ENCODE peak calls at places on chromosomes 13 and 19, in eight cellular contexts. P is right atrium auricular region; D is esophagus muscularis mucosa; S is upper lobe of right lung; A is astrocyte of the cerebellum; R is activated CD8-positive, alpha-beta T cell treated with anti-CD3 and anti-CD28 coated beads for 36 hours; K is lower lobe of right lung; Y is upper lobe of left lung. H is an unnamed sample.

GRCh38 chr13:109630281-109630680 is 156.1 kb downstream of the IRS2 start:
- DNase-seq in R (no peak), D (no peak), K (no peak), S (no peak), Y (no peak), A (no peak), P (no peak), H (no peak)

GRCh38 chr19:42294471-42295137 is 7.3 kb upstream of the PRR19 start:
- DNase-seq in A (no peak), P (no peak), D (no peak), Y (peak), K (no peak), S (no peak), R (no peak), H (no peak)

GRCh38 chr13:79989251-79989661 is 351.7 kb downstream of the SPRY2 start:
- DNase-seq in P (no peak), K (no peak), S (no peak), R (no peak), D (no peak), Y (no peak), A (no peak), H (no peak)

GRCh38 chr19:3494559-3494958 is 5.9 kb downstream of the DOHH start:
- DNase-seq in P (no peak), K (no peak), D (no peak), Y (peak), R (peak), S (no peak), A (no peak), H (no peak)

GRCh38 chr13:34076319-34076718 is 258.4 kb downstream of the RFC3 start:
- DNase-seq in K (no peak), P (no peak), S (no peak), Y (no peak), A (no peak), D (no peak), R (no peak), H (no peak)

GRCh38 chr13:89199138-89199537 is 1528.0 kb downstream of the SLITRK5 start:
- DNase-seq in P (no peak), S (no peak), D (no peak), K (no peak), Y (no peak), R (no peak), A (no peak), H (no peak)

GRCh38 chr13:64186503-64186902 is 2770.9 kb upstream of the PCDH20 start:
- DNase-seq in S (no peak), K (no peak), Y (no peak), A (no peak), P (no peak), D (no peak), R (no peak), H (no peak)

GRCh38 chr19:51702754-51703654 is 9.9 kb downstream of the SPACA6 start:
- DNase-seq in R (no peak), Y (peak), D (no peak), K (peak), P (no peak), S (peak), A (no peak), H (peak)

GRCh38 chr19:14556662-14557188 is 15.1 kb downstream of the NDUFB7 start:
- DNase-seq in P (peak), D (no peak), A (peak), Y (peak), S (peak), R (peak), K (peak), H (peak)

GRCh38 chr13:59677430-59677829 is 486.3 kb downstream of the DIAPH3 start:
- DNase-seq in A (no peak), Y (no peak), K (no peak), P (no peak), D (no peak), R (no peak), S (no peak), H (no peak)

GRCh38 chr13:59679239-59679638 is 484.5 kb downstream of the DIAPH3 start:
- DNase-seq in R (no peak), A (no peak), K (no peak), P (no peak), Y (no peak), S (no peak), D (no peak), H (no peak)

GRCh38 chr13:59681630-59682311 is 482.0 kb downstream of the DIAPH3 start:
- DNase-seq in P (no peak), D (no peak), K (no peak), A (no peak), Y (no peak), R (no peak), S (no peak), H (no peak)

GRCh38 chr13:59677966-59678814 is 485.5 kb downstream of the DIAPH3 start:
- DNase-seq in R (peak), K (no peak), D (no peak), A (peak), P (no peak), S (no peak), Y (no peak), H (peak)

GRCh38 chr13:59680429-59681024 is 483.2 kb downstream of the DIAPH3 start:
- DNase-seq in P (no peak), S (no peak), A (peak), D (no peak), Y (no peak), R (no peak), K (no peak), H (peak)
- TF ChIP-seq CTCF in P (no peak), S (peak), A (peak), D (peak), Y (peak), R (peak), K (peak), H (peak)

GRCh38 chr19:5504115-5504514 is 48.9 kb downstream of the ZNRF4 start:
- DNase-seq in D (no peak), P (no peak), R (no peak), Y (no peak), A (no peak), S (no peak), K (no peak), H (no peak)
- TF ChIP-seq CTCF in D (no peak), P (no peak), R (peak), Y (no peak), A (no peak), S (no peak), K (no peak), H (no peak)

GRCh38 chr13:91308299-91308698 is 39.2 kb upstream of the MIR17HG start:
- DNase-seq in Y (no peak), R (no peak), P (no peak), K (no peak), D (no peak), S (no peak), A (no peak), H (no peak)
- TF ChIP-seq CTCF in Y (no peak), R (peak), P (no peak), K (no peak), D (no peak), S (peak), A (peak), H (peak)

DNA sequence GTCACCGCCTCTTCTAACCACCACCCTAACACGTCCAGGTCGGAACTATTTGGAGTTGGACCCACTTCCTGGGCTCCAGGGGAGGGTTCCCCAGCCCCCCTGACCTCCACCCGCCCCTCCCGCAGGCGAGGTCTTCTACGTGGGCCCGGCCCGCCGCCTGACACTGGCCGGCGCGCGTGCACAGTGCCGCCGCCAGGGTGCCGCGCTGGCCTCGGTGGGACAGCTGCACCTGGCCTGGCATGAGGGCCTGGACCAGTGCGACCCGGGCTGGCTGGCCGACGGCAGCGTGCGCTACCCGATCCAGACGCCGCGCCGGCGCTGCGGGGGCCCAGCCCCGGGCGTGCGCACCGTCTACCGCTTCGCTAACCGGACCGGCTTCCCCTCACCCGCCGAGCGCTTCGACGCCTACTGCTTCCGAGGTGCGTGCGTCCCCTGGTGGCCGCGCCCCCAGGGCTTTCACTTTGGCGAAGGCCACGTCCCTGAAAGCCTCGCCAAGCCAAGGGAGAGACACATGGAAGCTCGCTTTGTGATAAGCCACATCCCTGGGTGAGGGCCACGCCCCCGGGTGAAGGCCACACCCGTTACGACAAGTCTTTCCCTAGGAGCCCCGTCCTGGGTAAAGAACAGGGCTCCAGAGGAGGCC is 13.2 kb downstream of the NCAN start:
- DNase-seq in P (no peak), R (peak), Y (peak), D (no peak), S (peak), K (peak), A (no peak), H (peak)
- TF ChIP-seq CTCF in P (no peak), R (peak), Y (peak), D (peak), S (peak), K (peak), A (peak), H (peak)

DNA sequence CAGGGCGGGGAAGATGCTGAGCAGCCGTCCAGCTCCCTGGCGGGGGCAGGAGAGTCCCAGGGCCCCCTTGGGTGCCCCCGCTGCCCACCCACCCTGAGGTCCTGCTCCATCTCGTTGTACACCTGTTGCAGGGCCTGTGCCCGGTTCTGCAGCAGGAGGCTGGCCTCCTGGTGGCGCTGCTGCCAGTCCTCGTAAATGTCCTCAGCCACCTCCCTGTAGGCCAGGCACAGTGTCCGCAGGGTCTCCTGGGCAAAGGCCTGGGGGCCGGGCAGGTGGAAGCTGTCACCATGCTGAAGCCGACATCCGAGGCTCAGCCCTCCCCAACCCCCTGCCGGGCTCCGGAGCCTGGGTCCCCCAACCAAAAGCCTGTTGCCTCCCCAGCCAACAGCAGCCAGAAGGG is 20.2 kb downstream of the ATP8B3 start:
- DNase-seq in D (no peak), A (no peak), P (no peak), K (no peak), Y (no peak), S (no peak), R (no peak), H (no peak)
- TF ChIP-seq CTCF in D (no peak), A (no peak), P (no peak), K (no peak), Y (no peak), S (no peak), R (no peak), H (no peak)

GRCh38 chr19:6717036-6717435 is 3.4 kb downstream of the C3 start:
- DNase-seq in P (no peak), A (no peak), D (no peak), R (no peak), S (no peak), Y (no peak), K (no peak), H (no peak)
- TF ChIP-seq CTCF in P (no peak), A (no peak), D (no peak), R (no peak), S (no peak), Y (no peak), K (no peak), H (peak)

GRCh38 chr13:37168922-37169321 is 63.5 kb upstream of the CSNK1A1L start:
- DNase-seq in K (no peak), A (no peak), P (no peak), S (no peak), R (no peak), Y (no peak), D (no peak), H (no peak)

GRCh38 chr13:37168151-37168550 is 62.7 kb upstream of the CSNK1A1L start:
- DNase-seq in S (no peak), R (no peak), A (no peak), P (no peak), K (no peak), Y (no peak), D (no peak), H (no peak)

GRCh38 chr13:37175996-37176395 is 70.5 kb upstream of the CSNK1A1L start:
- DNase-seq in Y (no peak), P (no peak), A (peak), D (no peak), S (no peak), K (no peak), R (no peak), H (no peak)

DNA sequence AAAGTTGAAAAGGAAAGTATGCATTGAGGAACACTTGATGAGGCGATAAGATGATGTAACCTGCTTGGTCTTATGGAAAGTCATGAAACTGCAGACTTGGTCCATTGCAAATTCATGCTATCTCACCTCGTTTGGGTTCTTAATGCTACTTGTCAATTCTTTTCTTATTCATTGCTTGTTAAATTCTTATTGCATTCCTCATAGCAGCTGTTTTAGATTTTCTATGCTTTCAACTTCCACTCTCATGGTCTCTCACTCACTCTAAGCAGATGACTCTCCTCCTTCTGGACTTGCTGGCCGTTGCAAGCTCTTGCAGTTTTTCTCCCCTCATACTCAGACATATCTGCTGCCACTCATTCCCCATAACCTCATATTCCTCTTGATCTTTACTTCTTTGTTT is 67.8 kb upstream of the CSNK1A1L start:
- DNase-seq in S (no peak), P (no peak), D (no peak), R (no peak), K (no peak), A (peak), Y (no peak), H (no peak)
- TF ChIP-seq CTCF in S (no peak), P (no peak), D (no peak), R (no peak), K (no peak), A (no peak), Y (no peak), H (no peak)

DNA sequence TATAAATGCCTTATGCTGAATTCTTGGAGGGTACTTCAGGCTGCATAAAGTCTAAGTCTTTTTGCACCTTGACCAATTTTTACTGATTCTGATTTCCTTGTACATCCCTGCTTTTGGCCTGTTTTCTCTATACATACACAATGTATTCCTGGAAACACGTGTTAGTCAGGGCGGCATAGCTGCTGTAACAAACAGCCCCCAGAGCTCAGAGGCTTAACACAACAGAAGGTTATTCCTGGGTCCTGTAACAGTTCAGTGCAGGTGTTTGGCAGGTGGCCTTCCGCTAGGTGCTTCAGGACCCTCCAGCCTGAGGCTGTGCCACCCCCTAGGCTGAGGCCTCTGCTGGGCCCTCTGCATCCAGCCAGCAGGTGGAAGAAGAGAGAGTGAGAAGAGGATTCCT is 82.9 kb downstream of the ZAR1L start:
- DNase-seq in P (no peak), A (no peak), Y (no peak), S (no peak), D (peak), K (no peak), R (no peak), H (no peak)
- TF ChIP-seq CTCF in P (no peak), A (no peak), Y (no peak), S (no peak), D (no peak), K (no peak), R (no peak), H (no peak)

GRCh38 chr13:99352351-99353271 is 45.4 kb upstream of the GPR183 start:
- DNase-seq in Y (no peak), A (no peak), D (peak), S (no peak), K (no peak), R (peak), P (no peak), H (no peak)
- TF ChIP-seq CTCF in Y (no peak), A (no peak), D (no peak), S (no peak), K (no peak), R (no peak), P (no peak), H (no peak)

H was measured in GM10248.